ENCODE peak calls at places on chromosomes 4 and X, in eight cellular contexts. R is uterus, U is cardiac muscle cell, X is fibroblast of lung, B is endodermal cell, W is Peyer's patch, D is astrocyte, G is PC-9. F is an unnamed sample.

GRCh38 chr4:188455353-188455752 is 316.1 kb downstream of the TRIML1 start:
- DNase-seq in R (no peak), U (no peak), X (no peak), B (no peak), W (no peak), D (no peak), G (no peak), F (no peak)

GRCh38 chr4:173801361-173801760 is 271.3 kb upstream of the HAND2 start:
- DNase-seq in R (no peak), U (no peak), X (no peak), B (no peak), W (no peak), D (no peak), G (no peak), F (no peak)

GRCh38 chr4:150316332-150317205 is 238.3 kb downstream of the DCLK2 start:
- DNase-seq in R (no peak), U (no peak), X (peak; percentile 60), B (no peak), W (no peak), D (no peak), G (no peak), F (no peak)

GRCh38 chrX:50927127-50927526 is 16.6 kb downstream of the BMP15 start:
- DNase-seq in R (no peak), U (no peak), X (no peak), B (no peak), W (no peak), D (no peak), G (no peak), F (no peak)

GRCh38 chr4:76485450-76485849 is 50.4 kb downstream of the SHROOM3 start:
- DNase-seq in R (no peak), U (peak; percentile 14), X (no peak), B (peak; percentile 52), W (no peak), D (peak; percentile 29), G (peak; percentile 3), F (no peak)

GRCh38 chrX:15747626-15748173 is 9.6 kb downstream of the CA5B start:
- DNase-seq in R (no peak), U (no peak), X (no peak), B (peak; percentile 79), W (no peak), D (no peak), G (no peak), F (no peak)

GRCh38 chr4:137922721-137923120 is 319.4 kb downstream of the SLC7A11 start:
- DNase-seq in R (no peak), U (no peak), X (no peak), B (no peak), W (no peak), D (no peak), G (no peak), F (no peak)

GRCh38 chrX:72128881-72129280 is 2.8 kb downstream of the RTL5 start:
- DNase-seq in R (no peak), U (peak; percentile 65), X (no peak), B (peak; percentile 78), W (no peak), D (no peak), G (no peak), F (no peak)

GRCh38 chrX:123081766-123082165 is 102.3 kb upstream of the GRIA3 start:
- DNase-seq in R (no peak), U (no peak), X (no peak), B (no peak), W (no peak), D (peak; percentile 76), G (no peak), F (no peak)

GRCh38 chr4:90099795-90100194 is 27.4 kb upstream of the CCSER1 start:
- DNase-seq in R (no peak), U (no peak), X (no peak), B (no peak), W (no peak), D (peak; percentile 2), G (peak; percentile 9), F (no peak)

GRCh38 chr4:88043586-88044340 is 36.3 kb downstream of the PKD2 start:
- DNase-seq in R (no peak), U (no peak), X (no peak), B (no peak), W (no peak), D (no peak), G (no peak), F (no peak)

GRCh38 chr4:75038376-75038775 is 105.5 kb downstream of the PARM1 start:
- DNase-seq in R (no peak), U (no peak), X (no peak), B (no peak), W (no peak), D (no peak), G (no peak), F (no peak)

GRCh38 chr4:75046641-75047040 is 113.7 kb downstream of the PARM1 start:
- DNase-seq in R (no peak), U (no peak), X (no peak), B (no peak), W (no peak), D (no peak), G (no peak), F (no peak)

GRCh38 chr4:75037253-75037652 is 104.3 kb downstream of the PARM1 start:
- DNase-seq in R (no peak), U (no peak), X (no peak), B (no peak), W (no peak), D (no peak), G (no peak), F (no peak)

GRCh38 chr4:75046226-75046625 is 113.3 kb downstream of the PARM1 start:
- DNase-seq in R (no peak), U (no peak), X (no peak), B (no peak), W (no peak), D (no peak), G (no peak), F (no peak)

DNA sequence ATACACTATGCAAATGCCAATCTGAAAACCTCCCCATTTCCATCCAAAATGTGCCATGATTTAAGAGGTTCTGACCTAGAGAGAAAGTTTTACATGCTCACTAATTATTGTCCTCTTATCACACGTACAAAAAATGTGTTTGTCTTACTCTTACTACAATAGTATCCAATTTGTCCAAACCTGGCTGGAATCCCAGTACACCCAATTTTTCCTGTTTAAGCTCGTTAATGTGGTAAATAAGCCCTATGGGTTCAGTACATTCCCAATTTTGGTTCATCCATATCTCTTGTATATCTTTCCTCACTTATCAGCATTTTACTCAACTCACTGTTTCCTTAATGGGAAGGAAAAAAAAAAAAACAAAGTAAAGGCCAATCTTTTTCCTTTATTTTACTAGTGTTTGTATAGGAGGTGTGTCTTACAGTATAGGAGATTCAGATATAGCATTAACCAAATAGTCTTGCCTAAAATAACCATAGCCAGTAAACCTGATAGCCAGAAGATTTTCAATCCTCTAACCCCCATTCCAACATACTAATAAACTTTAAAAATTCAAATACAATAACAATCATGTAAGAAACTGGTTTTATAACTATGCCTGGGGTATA is 109.8 kb downstream of the PARM1 start:
- DNase-seq in R (no peak), U (no peak), X (no peak), B (no peak), W (no peak), D (no peak), G (no peak), F (no peak)
- H3K36me3 ChIP-seq in R (no peaks in the 10 kb centered on the region), U (no peaks in the 10 kb centered on the region), X (no peaks in the 10 kb centered on the region), B (no peaks in the 10 kb centered on the region), W (no peaks in the 10 kb centered on the region), D (no peaks in the 10 kb centered on the region), G (no peaks in the 10 kb centered on the region), F (no peaks in the 10 kb centered on the region)

GRCh38 chr4:70613893-70614572 is 14.5 kb upstream of the ENAM start:
- DNase-seq in R (no peak), U (no peak), X (peak; percentile 41), B (no peak), W (no peak), D (no peak), G (no peak), F (no peak)
- H3K4me3 ChIP-seq in R (no peak overlapping the region), U (no peak overlapping the region), X (peak overlapping the region; percentile 38), B (no peak overlapping the region), W (peak overlapping the region; percentile 26), D (no peak overlapping the region), G (no peak overlapping the region), F (no peak overlapping the region)

GRCh38 chr4:133154725-133155124 is 5.6 kb downstream of the PCDH10 start:
- DNase-seq in R (no peak), U (peak; percentile 28), X (peak; percentile 69), B (peak; percentile 47), W (no peak), D (peak; percentile 53), G (no peak), F (no peak)

GRCh38 chr4:133152330-133152791 is 3.3 kb downstream of the PCDH10 start:
- DNase-seq in R (no peak), U (peak; percentile 23), X (peak; percentile 21), B (peak; percentile 74), W (no peak), D (peak; percentile 43), G (no peak), F (no peak)

GRCh38 chr4:133151681-133152329 is 2.7 kb downstream of the PCDH10 start:
- DNase-seq in R (no peak), U (peak; percentile 70), X (peak; percentile 12), B (peak; percentile 87), W (no peak), D (peak; percentile 48), G (no peak), F (no peak)

GRCh38 chr4:133151301-133151680 is 2.2 kb downstream of the PCDH10 start:
- DNase-seq in R (no peak), U (peak; percentile 39), X (peak; percentile 15), B (peak; percentile 80), W (no peak), D (peak; percentile 30), G (no peak), F (peak; percentile 45)

DNA sequence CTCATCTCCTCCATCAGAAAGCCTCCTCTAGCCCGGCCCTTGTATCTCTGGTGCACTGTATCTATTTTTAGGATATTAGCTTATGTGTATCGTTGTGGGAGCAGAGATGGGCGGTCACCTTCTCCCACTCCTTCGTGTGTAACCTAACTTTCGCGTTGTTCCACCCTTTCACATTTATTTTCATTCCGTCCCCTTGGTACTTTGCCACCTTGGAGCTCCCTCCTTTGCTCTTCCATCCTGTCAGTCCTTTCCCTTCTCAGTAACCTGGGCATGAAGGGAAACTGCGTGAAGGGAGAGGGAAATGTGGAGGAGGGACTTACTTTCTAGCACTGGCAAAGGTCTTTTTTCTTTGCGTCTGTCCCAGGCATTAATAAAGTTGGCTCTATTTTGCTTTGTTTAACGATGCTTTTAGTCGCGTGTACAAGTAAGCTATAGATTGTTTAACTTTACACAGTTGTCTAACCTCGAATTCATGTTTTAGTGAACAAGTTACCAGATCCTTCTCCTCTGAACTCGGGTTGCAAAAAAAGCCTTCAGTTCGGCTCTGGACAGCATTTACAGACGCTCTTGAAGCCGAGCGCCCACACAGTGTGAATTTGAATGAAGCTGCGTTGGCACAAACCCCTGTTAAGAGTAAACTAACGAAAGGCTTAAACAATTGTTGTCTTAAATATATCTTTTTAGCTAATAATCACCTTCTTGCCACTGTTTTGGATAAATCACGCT is 3.9 kb downstream of the PCDH10 start:
- DNase-seq in R (no peak), U (peak; percentile 27), X (peak; percentile 14), B (peak; percentile 46), W (no peak), D (peak; percentile 39), G (no peak), F (no peak)
- H3K9me3 ChIP-seq in R (no peaks in the 10 kb centered on the region), U (no peaks in the 10 kb centered on the region), X (no peaks in the 10 kb centered on the region), B (no peaks in the 10 kb centered on the region), W (no peaks in the 10 kb centered on the region), D (no peaks in the 10 kb centered on the region), G (no peaks in the 10 kb centered on the region), F (no peaks in the 10 kb centered on the region)

DNA sequence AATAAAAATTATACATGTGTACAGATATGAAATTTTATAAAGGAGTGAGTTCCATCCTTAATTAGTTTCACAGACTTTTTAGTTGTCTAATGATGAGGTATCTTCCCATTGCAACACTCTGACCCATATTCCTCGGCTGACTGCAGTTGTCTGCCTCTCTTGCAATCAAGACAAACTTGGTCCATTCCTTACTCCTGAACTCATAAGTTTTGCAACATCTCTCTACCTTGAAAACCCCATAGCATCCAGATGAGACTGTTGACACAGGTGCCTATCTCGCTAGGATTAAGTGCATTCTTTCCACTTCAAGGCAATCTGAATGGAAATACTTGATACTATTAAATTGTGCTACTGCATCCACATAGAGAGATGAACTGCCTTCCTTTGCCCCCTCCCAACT is 2.3 kb downstream of the XKRX start:
- DNase-seq in R (no peak), U (no peak), X (no peak), B (no peak), W (no peak), D (no peak), G (no peak), F (no peak)
- H3K36me3 ChIP-seq in R (no peaks in the 10 kb centered on the region), U (no peaks in the 10 kb centered on the region), X (no peaks in the 10 kb centered on the region), B (no peaks in the 10 kb centered on the region), W (no peaks in the 10 kb centered on the region), D (no peaks in the 10 kb centered on the region), G (no peaks in the 10 kb centered on the region), F (no peaks in the 10 kb centered on the region)

F was measured in mucosa of descending colon.